ENCODE peak calls at places on chromosomes 3 and 15, in ten cellular contexts. Z is left ventricle myocardium superior; W is A172; N is NCI-H1092; S is DMS153; D is stimulated activated naive B cell treated with anti-CD40 and anti-IgM and Interleukin-4, amounts not matched to agents 10 μg/mL and 1 μg/mL and 100 μg/mL, for 72 hours; J is breast epithelium; M is AG10803; K is NCI-H187 treated with DMSO at 0.1 percent for 48 hours; Q is RWPE1. H is an unnamed sample.

GRCh38 chr15:39629906-39630305 is 49.0 kb downstream of the THBS1 start:
- DNase-seq in N (no peak), K (no peak), M (no peak), J (no peak), S (peak), W (no peak), Z (no peak), Q (peak), D (no peak), H (no peak)

GRCh38 chr3:64824281-64824980 is 136.6 kb upstream of the ADAMTS9 start:
- DNase-seq in M (no peak), J (no peak), K (no peak), S (no peak), Z (no peak), N (no peak), W (no peak), Q (no peak), D (no peak), H (no peak)

GRCh38 chr3:9914559-9915251 is 2.2 kb upstream of the IL17RC start:
- DNase-seq in N (no peak), Z (no peak), J (no peak), S (no peak), W (no peak), M (no peak), Q (no peak), D (no peak), K (no peak), H (peak)

GRCh38 chr3:149466192-149466591 is 8.3 kb upstream of the TM4SF4 start:
- DNase-seq in Q (peak), J (no peak), N (no peak), D (no peak), K (no peak), S (no peak), Z (no peak), W (peak), M (peak), H (no peak)

GRCh38 chr15:77454265-77454664 is 33.6 kb downstream of the HMG20A start:
- DNase-seq in M (no peak), K (no peak), Q (no peak), J (no peak), N (no peak), Z (no peak), S (no peak), W (no peak), D (no peak), H (no peak)

GRCh38 chr15:79923068-79923514 is 26.3 kb upstream of the MTHFS start:
- DNase-seq in K (no peak), M (peak), J (peak), Z (peak), N (peak), S (no peak), Q (peak), D (peak), W (peak), H (peak)

GRCh38 chr15:75850708-75851107 is 7.5 kb downstream of the UBE2Q2 start:
- DNase-seq in N (no peak), J (no peak), D (no peak), M (no peak), Z (no peak), W (no peak), Q (no peak), K (no peak), S (no peak), H (no peak)

GRCh38 chr3:27431116-27431515 is 53.1 kb downstream of the SLC4A7 start:
- DNase-seq in J (peak), M (peak), S (no peak), K (no peak), N (no peak), W (peak), Z (no peak), Q (peak), D (no peak), H (no peak)

GRCh38 chr15:38512901-38513300 is 51.7 kb downstream of the RASGRP1 start:
- DNase-seq in Q (no peak), S (no peak), J (no peak), M (no peak), W (no peak), N (no peak), D (no peak), Z (no peak), K (no peak), H (no peak)

GRCh38 chr3:43105224-43105596 is 669 bp downstream of the POMGNT2 start:
- DNase-seq in Z (peak), S (no peak), K (no peak), D (no peak), J (no peak), M (no peak), Q (no peak), N (no peak), W (no peak), H (no peak)

GRCh38 chr3:152021951-152022461 is 148.6 kb downstream of the SUCNR1 start:
- DNase-seq in W (peak), J (peak), N (no peak), K (no peak), Z (no peak), M (peak), S (no peak), Q (peak), D (no peak), H (no peak)

GRCh38 chr3:19046440-19046839 is 101.9 kb upstream of the KCNH8 start:
- DNase-seq in M (no peak), Z (no peak), J (no peak), W (peak), N (no peak), S (no peak), D (no peak), K (no peak), Q (no peak), H (no peak)

GRCh38 chr3:111582114-111582461 is 13.1 kb downstream of the ZBED2 start:
- DNase-seq in M (peak), D (no peak), K (no peak), S (no peak), Q (peak), N (no peak), W (peak), Z (no peak), J (no peak), H (no peak)

GRCh38 chr15:59301527-59301926 is 71.1 kb downstream of the MYO1E start:
- DNase-seq in J (no peak), D (no peak), W (no peak), Z (no peak), S (no peak), K (no peak), N (no peak), Q (no peak), M (no peak), H (no peak)

GRCh38 chr15:85625856-85626255 is 168.9 kb downstream of the KLHL25 start:
- DNase-seq in Z (no peak), N (no peak), W (no peak), J (no peak), S (no peak), Q (no peak), M (peak), D (no peak), K (no peak), H (no peak)

GRCh38 chr3:51944541-51945021 is 2.4 kb downstream of the PARP3 start:
- DNase-seq in D (no peak), S (no peak), M (no peak), W (no peak), N (no peak), K (no peak), J (no peak), Z (no peak), Q (no peak), H (no peak)

GRCh38 chr3:19645093-19645492 is 288.9 kb downstream of the EFHB start:
- DNase-seq in S (no peak), Z (no peak), J (no peak), K (no peak), D (no peak), W (peak), M (no peak), Q (no peak), N (no peak), H (no peak)

GRCh38 chr3:11749486-11749885 is 97.2 kb downstream of the TAMM41 start:
- DNase-seq in D (no peak), K (no peak), J (no peak), Z (no peak), Q (no peak), M (peak), W (no peak), N (no peak), S (no peak), H (no peak)

GRCh38 chr15:91559066-91559465 is 294.4 kb upstream of the SLCO3A1 start:
- DNase-seq in S (no peak), M (no peak), W (no peak), K (no peak), Q (no peak), J (no peak), N (no peak), Z (no peak), D (no peak), H (no peak)

GRCh38 chr3:11847607-11848006 is 922 bp upstream of the TAMM41 start:
- DNase-seq in Q (no peak), S (peak), M (no peak), K (no peak), D (no peak), Z (no peak), W (no peak), N (no peak), J (no peak), H (peak)

GRCh38 chr3:139117136-139117675 is 72.5 kb upstream of the PRR23C start:
- DNase-seq in J (no peak), K (no peak), Q (no peak), Z (no peak), W (no peak), S (no peak), M (peak), D (no peak), N (no peak), H (no peak)